ENCODE peak calls at places on chromosomes 7 and 10, in five cellular contexts. J, X, R, H and O are unnamed samples.

GRCh38 chr10:44627591-44628354 is 242.9 kb upstream of the CXCL12 start:
- DNase-seq in J (no peak), X (no peak), R (no peak), H (no peak), O (no peak)

GRCh38 chr10:13873201-13873600 is 286.4 kb downstream of the PRPF18 start:
- DNase-seq in J (no peak), X (no peak), R (no peak), H (no peak), O (no peak)

GRCh38 chr7:66741706-66742053 is 1.1 kb downstream of the RABGEF1 start:
- DNase-seq in J (peak), X (no peak), R (peak), H (no peak), O (no peak)

GRCh38 chr10:6689036-6689435 is 109.0 kb upstream of the PRKCQ start:
- DNase-seq in J (no peak), X (no peak), R (no peak), H (no peak), O (no peak)

GRCh38 chr7:134483296-134483695 is 24.4 kb upstream of the AKR1B1 start:
- DNase-seq in J (no peak), X (no peak), R (no peak), H (no peak), O (no peak)

GRCh38 chr10:128016423-128017060 is 109.6 kb downstream of the PTPRE start:
- DNase-seq in J (no peak), X (no peak), R (no peak), H (no peak), O (no peak)

GRCh38 chr10:10665750-10666149 is 351.9 kb upstream of the CELF2 start:
- DNase-seq in J (no peak), X (no peak), R (no peak), H (no peak), O (no peak)

GRCh38 chr7:75963383-75963995 is 30.9 kb downstream of the TMEM120A start:
- DNase-seq in J (no peak), X (peak), R (no peak), H (no peak), O (no peak)

GRCh38 chr7:100053201-100053600 is 3.6 kb downstream of the ZSCAN21 start:
- DNase-seq in J (peak), X (no peak), R (peak), H (no peak), O (peak)

GRCh38 chr10:27998178-27998953 is 513 bp downstream of the ODAD2 start:
- DNase-seq in J (peak), X (no peak), R (peak), H (no peak), O (no peak)

GRCh38 chr7:99489235-99489634 is 10.8 kb downstream of the ZNF394 start:
- DNase-seq in J (no peak), X (no peak), R (no peak), H (no peak), O (no peak)

GRCh38 chr7:105691692-105692564 is 110.6 kb upstream of the EFCAB10 start:
- DNase-seq in J (no peak), X (peak), R (peak), H (peak), O (peak)

GRCh38 chr10:130746311-130746710 is 565.2 kb downstream of the TCERG1L start:
- DNase-seq in J (no peak), X (no peak), R (no peak), H (no peak), O (peak)

GRCh38 chr7:103573479-103574058 is 127.6 kb upstream of the SLC26A5 start:
- DNase-seq in J (peak), X (no peak), R (no peak), H (no peak), O (no peak)

GRCh38 chr7:35424869-35425495 is 171.1 kb upstream of the TBX20 start:
- DNase-seq in J (peak), X (peak), R (peak), H (no peak), O (peak)

GRCh38 chr10:75396861-75397570 is 4.5 kb downstream of the ZNF503 start:
- DNase-seq in J (no peak), X (peak), R (peak), H (no peak), O (peak)

GRCh38 chr10:14665865-14666857 is 108.5 kb downstream of the FAM107B start:
- DNase-seq in J (no peak), X (no peak), R (no peak), H (no peak), O (no peak)

GRCh38 chr10:43137701-43137970 is 609 bp upstream of the CSGALNACT2 start:
- DNase-seq in J (peak), X (peak), R (no peak), H (no peak), O (no peak)

GRCh38 chr7:130277763-130278643 is 11.3 kb downstream of the CPA2 start:
- DNase-seq in J (peak), X (peak), R (peak), H (no peak), O (peak)

GRCh38 chr7:145978769-145979168 is 137.8 kb upstream of the CNTNAP2 start:
- DNase-seq in J (no peak), X (no peak), R (no peak), H (no peak), O (no peak)

GRCh38 chr10:59991661-59992060 is 85.3 kb upstream of the CCDC6 start:
- DNase-seq in J (peak), X (no peak), R (peak), H (no peak), O (peak)

GRCh38 chr7:30224511-30225031 is 59.8 kb upstream of the ZNRF2 start:
- DNase-seq in J (no peak), X (no peak), R (no peak), H (no peak), O (no peak)

GRCh38 chr10:90289037-90289436 is 568.8 kb downstream of the HTR7 start:
- DNase-seq in J (no peak), X (no peak), R (no peak), H (no peak), O (no peak)

GRCh38 chr10:101319241-101319915 is 34.6 kb upstream of the BTRC start:
- DNase-seq in J (no peak), X (no peak), R (no peak), H (no peak), O (no peak)

GRCh38 chr10:115696747-115697146 is 576.3 kb downstream of the GFRA1 start:
- DNase-seq in J (no peak), X (no peak), R (no peak), H (no peak), O (no peak)

GRCh38 chr10:130048081-130048480 is 62.5 kb downstream of the C10orf143 start:
- DNase-seq in J (no peak), X (no peak), R (no peak), H (no peak), O (no peak)

GRCh38 chr10:18681366-18681765 is 22.1 kb downstream of the ARL5B start:
- DNase-seq in J (no peak), X (no peak), R (no peak), H (no peak), O (no peak)

GRCh38 chr10:118238573-118239240 is 103.4 kb downstream of the FAM204A start:
- DNase-seq in J (peak), X (no peak), R (no peak), H (no peak), O (no peak)

GRCh38 chr7:55307123-55307916 is 57.8 kb upstream of the LANCL2 start:
- DNase-seq in J (peak), X (no peak), R (no peak), H (no peak), O (no peak)

GRCh38 chr10:122299423-122300075 is 28.5 kb downstream of the BTBD16 start:
- DNase-seq in J (no peak), X (no peak), R (no peak), H (no peak), O (no peak)

GRCh38 chr7:16178069-16178468 is 243.3 kb downstream of the CRPPA start:
- DNase-seq in J (no peak), X (no peak), R (no peak), H (no peak), O (no peak)

GRCh38 chr10:37263304-37263703 is 137.9 kb downstream of the ANKRD30A start:
- DNase-seq in J (peak), X (no peak), R (no peak), H (no peak), O (no peak)

GRCh38 chr7:111763221-111763791 is 201.0 kb upstream of the IMMP2L start:
- DNase-seq in J (peak), X (no peak), R (no peak), H (no peak), O (no peak)

GRCh38 chr7:149280661-149281507 is 18.9 kb downstream of the ZNF783 start:
- DNase-seq in J (no peak), X (no peak), R (no peak), H (no peak), O (no peak)

GRCh38 chr10:36802523-36803153 is 322.8 kb upstream of the ANKRD30A start:
- DNase-seq in J (no peak), X (peak), R (peak), H (no peak), O (no peak)

GRCh38 chr10:104614245-104614831 is 26.8 kb upstream of the SORCS3 start:
- DNase-seq in J (peak), X (no peak), R (no peak), H (no peak), O (no peak)

GRCh38 chr7:108292541-108292940 is 162.4 kb upstream of the LAMB4 start:
- DNase-seq in J (peak), X (no peak), R (no peak), H (no peak), O (no peak)

DNA sequence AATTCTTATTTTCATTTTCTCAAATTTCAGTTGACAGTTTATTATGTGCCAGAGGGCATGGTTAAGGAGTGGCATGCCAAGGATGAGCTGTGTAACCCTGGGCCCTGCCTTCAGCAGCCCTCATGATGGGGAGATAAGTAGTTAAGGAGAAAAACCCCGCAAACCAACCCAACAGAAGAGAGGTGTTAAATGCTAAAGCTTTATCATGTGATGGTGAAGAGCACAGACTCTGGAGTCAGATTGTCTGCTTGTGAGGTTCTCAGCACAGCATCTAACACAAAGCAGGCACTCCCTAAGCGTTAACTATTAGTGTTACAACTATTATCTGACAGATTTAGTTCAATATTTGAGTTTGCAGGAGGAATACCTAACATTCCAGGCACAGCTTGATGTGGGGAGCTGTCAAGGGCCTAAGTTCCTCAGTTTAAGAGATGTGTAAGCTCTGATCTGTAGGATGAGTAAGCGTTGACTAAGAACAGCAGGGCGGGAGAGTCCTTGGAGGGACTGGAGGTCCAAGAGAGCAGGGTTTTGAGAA is 29.6 kb downstream of the STAM start:
- DNase-seq in J (peak), X (no peak), R (no peak), H (no peak), O (no peak)
- H3K27ac ChIP-seq in J (peak), X (no peak), R (no peak), H (no peak), O (no peak)

GRCh38 chr7:7972128-7972527 is 3.5 kb downstream of the GLCCI1 start:
- DNase-seq in J (no peak), X (no peak), R (no peak), H (no peak), O (no peak)

GRCh38 chr7:7969306-7970112 is 913 bp downstream of the GLCCI1 start:
- DNase-seq in J (peak), X (peak), R (peak), H (no peak), O (peak)

GRCh38 chr7:7970113-7970619 is 1.6 kb downstream of the GLCCI1 start:
- DNase-seq in J (no peak), X (no peak), R (no peak), H (no peak), O (no peak)

GRCh38 chr7:7971308-7972040 is 2.9 kb downstream of the GLCCI1 start:
- DNase-seq in J (no peak), X (no peak), R (no peak), H (no peak), O (no peak)

GRCh38 chr7:7970620-7971307 is 2.2 kb downstream of the GLCCI1 start:
- DNase-seq in J (no peak), X (no peak), R (no peak), H (no peak), O (no peak)
- H3K4me3 ChIP-seq in J (no peak), X (peak), R (peak), H (peak), O (peak)

DNA sequence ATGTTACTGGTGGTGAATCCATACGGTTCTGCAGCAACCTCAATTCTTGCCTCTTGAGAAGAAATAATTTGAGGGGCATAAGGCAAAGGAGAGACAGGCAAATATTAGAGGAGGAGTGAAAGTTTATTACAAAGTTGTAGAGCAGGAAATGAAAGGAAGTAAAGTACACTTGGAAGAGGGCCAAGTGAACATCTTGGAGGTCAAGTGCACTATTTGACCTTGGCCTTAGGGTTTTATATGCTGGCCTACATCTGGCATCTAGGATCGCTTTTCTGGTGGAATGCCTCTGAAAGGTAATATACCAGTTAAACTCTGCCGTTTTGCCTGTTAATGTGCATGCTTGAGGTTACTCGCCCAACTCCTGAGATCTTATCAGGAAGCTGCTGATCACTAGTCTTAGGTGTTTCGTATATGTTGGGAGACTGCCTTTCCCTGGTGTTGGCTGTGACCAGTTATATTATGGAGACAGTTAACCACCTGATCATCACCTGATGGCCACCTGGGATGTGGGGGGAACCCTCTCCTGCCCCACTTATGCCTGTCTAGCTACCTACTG is 66.1 kb upstream of the CYP2C18 start:
- DNase-seq in J (no peak), X (no peak), R (no peak), H (no peak), O (no peak)
- TF ChIP-seq POLR2A in J (no peak), X (no peak), R (no peak), H (no peak), O (no peak)

GRCh38 chr7:80129785-80130184 is 4.8 kb upstream of the GNAI1 start:
- DNase-seq in J (no peak), X (no peak), R (no peak), H (no peak), O (no peak)

GRCh38 chr7:80128918-80129317 is 5.7 kb upstream of the GNAI1 start:
- DNase-seq in J (no peak), X (no peak), R (no peak), H (no peak), O (no peak)

GRCh38 chr7:80127412-80128150 is 7.0 kb upstream of the GNAI1 start:
- DNase-seq in J (no peak), X (no peak), R (no peak), H (no peak), O (no peak)

GRCh38 chr7:80124870-80125269 is 9.8 kb upstream of the GNAI1 start:
- DNase-seq in J (no peak), X (no peak), R (no peak), H (no peak), O (no peak)
- H3K27ac ChIP-seq in J (no peak), X (no peak), R (no peak), H (no peak), O (no peak)

GRCh38 chr7:122674502-122674901 is 24.4 kb downstream of the RNF133 start:
- DNase-seq in J (no peak), X (no peak), R (peak), H (no peak), O (peak)
- H3K4me3 ChIP-seq in J (no peak), X (no peak), R (no peak), H (no peak), O (no peak)

GRCh38 chr10:103106556-103106955 is 86.5 kb downstream of the NT5C2 start:
- DNase-seq in J (no peak), X (no peak), R (no peak), H (no peak), O (no peak)

GRCh38 chr10:103102195-103102594 is 90.9 kb downstream of the NT5C2 start:
- DNase-seq in J (no peak), X (no peak), R (no peak), H (no peak), O (no peak)

GRCh38 chr10:103105462-103105861 is 87.6 kb downstream of the NT5C2 start:
- DNase-seq in J (no peak), X (no peak), R (no peak), H (no peak), O (no peak)

GRCh38 chr10:103100620-103101019 is 92.5 kb downstream of the NT5C2 start:
- DNase-seq in J (no peak), X (no peak), R (no peak), H (no peak), O (no peak)

DNA sequence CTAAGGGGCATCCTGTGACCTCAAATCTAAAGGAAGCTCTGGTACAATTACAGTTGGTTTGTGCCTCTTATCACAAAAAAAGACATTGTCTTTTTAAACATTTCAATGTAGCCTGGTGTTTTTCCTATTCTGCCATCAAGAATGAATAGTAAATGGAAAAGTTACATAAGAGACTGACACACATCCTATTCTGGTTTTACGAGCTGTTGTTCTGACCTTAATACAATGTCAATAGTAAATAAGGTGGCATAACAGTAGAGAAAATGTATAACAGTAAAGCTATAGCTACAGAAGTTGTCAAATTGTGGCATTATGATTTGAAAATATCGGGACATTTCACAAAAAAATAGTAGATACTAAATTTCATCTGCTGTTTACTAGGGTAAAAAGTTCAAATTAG is 88.4 kb downstream of the NT5C2 start:
- DNase-seq in J (no peak), X (no peak), R (no peak), H (no peak), O (no peak)
- TF ChIP-seq POLR2A in J (no peak), X (no peak), R (no peak), H (no peak), O (no peak)

DNA sequence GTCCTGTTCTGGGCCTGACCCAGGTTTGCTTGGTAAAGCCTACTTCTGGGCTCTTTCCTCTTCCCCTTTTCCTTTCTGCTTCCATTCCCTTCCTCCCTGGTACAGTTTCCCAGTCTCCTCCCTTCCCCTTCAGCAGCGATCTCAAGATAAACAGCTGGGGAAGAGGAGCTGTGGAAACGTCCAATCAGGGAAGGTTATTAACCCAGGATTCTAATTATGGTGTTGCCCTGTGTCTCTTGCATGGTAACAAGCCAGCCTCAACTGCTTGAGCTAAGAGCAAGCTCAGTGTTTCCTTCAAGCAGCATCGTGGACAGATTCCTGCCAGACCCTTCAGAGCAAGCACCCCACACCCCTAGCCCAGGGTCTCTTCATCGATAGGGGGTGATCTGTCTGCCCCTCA is 233.4 kb downstream of the RPS24 start:
- DNase-seq in J (no peak), X (no peak), R (no peak), H (no peak), O (no peak)
- H3K27ac ChIP-seq in J (peak), X (no peak), R (no peak), H (no peak), O (peak)